ENCODE peak calls at places on chromosome 21, in eight cellular contexts. X is ureter; G is stimulated activated CD4-positive, alpha-beta T cell treated with anti-CD3 and anti-CD28 coated beads, Interleukin-2, amount 100 ng/mL, for 48 hours; H is brain microvascular endothelial cell; A is fibroblast of villous mesenchyme; M is stimulated activated CD8-positive, alpha-beta memory T cell treated with anti-CD3 and anti-CD28 coated beads, Interleukin-2, amount 100 ng/mL, for 48 hours; N is iris pigment epithelial cell; D is MM.1S. Q is an unnamed sample.

GRCh38 chr21:32411366-32412161 is 942 bp upstream of the EVA1C start:
- DNase-seq in X (peak), N (peak), G (peak), H (no peak), D (no peak), A (peak), M (peak), Q (peak)

GRCh38 chr21:43866233-43866632 is 1.2 kb downstream of the AGPAT3 start:
- DNase-seq in A (peak), G (peak), X (no peak), D (peak), H (peak), M (peak), N (peak), Q (no peak)

GRCh38 chr21:22145555-22145954 is 1147.3 kb downstream of the NCAM2 start:
- DNase-seq in M (no peak), N (no peak), G (no peak), X (no peak), H (no peak), A (no peak), D (no peak), Q (peak)

GRCh38 chr21:45872471-45872870 is 109.1 kb upstream of the COL6A1 start:
- DNase-seq in M (no peak), H (no peak), G (no peak), N (no peak), D (no peak), X (no peak), A (no peak), Q (no peak)

GRCh38 chr21:41684381-41685245 is 82.2 kb downstream of the RIPK4 start:
- DNase-seq in X (peak), M (no peak), D (no peak), H (peak), A (peak), G (no peak), N (peak), Q (no peak)

GRCh38 chr21:44958471-44959191 is 18.8 kb downstream of the SLX9 start:
- DNase-seq in G (no peak), D (no peak), H (peak), M (no peak), N (peak), A (peak), X (peak), Q (peak)

GRCh38 chr21:46092026-46092764 is 5.7 kb upstream of the COL6A2 start:
- DNase-seq in G (no peak), N (peak), H (peak), X (peak), D (no peak), A (peak), M (no peak), Q (no peak)

GRCh38 chr21:30552782-30553181 is 8.3 kb downstream of the KRTAP19-7 start:
- DNase-seq in H (no peak), X (no peak), G (no peak), D (no peak), N (no peak), M (no peak), A (no peak), Q (no peak)

GRCh38 chr21:41529769-41530168 is 21.8 kb upstream of the TMPRSS2 start:
- DNase-seq in A (no peak), H (no peak), D (no peak), G (no peak), M (no peak), N (no peak), X (no peak), Q (no peak)

GRCh38 chr21:41614456-41615010 is 106.6 kb upstream of the TMPRSS2 start:
- DNase-seq in A (no peak), G (no peak), X (no peak), N (no peak), M (no peak), D (no peak), H (no peak), Q (no peak)

GRCh38 chr21:44585892-44586291 is 5.5 kb upstream of the KRTAP10-5 start:
- DNase-seq in H (no peak), G (no peak), X (no peak), N (no peak), D (no peak), M (no peak), A (no peak), Q (no peak)

GRCh38 chr21:41895643-41896493 is 16.7 kb upstream of the PRDM15 start:
- DNase-seq in D (no peak), A (peak), H (peak), N (peak), G (no peak), M (peak), X (no peak), Q (peak)

GRCh38 chr21:41772351-41773080 is 5.7 kb upstream of the RIPK4 start:
- DNase-seq in H (no peak), X (no peak), N (no peak), G (no peak), M (no peak), A (no peak), D (no peak), Q (no peak)

GRCh38 chr21:44448651-44449131 is 6.6 kb upstream of the LRRC3 start:
- DNase-seq in G (no peak), N (no peak), H (no peak), A (no peak), D (no peak), X (no peak), M (no peak), Q (no peak)

GRCh38 chr21:41369105-41369914 is 7.5 kb downstream of the MX2 start:
- DNase-seq in M (no peak), X (peak), D (no peak), H (no peak), A (peak), N (no peak), G (peak), Q (no peak)

GRCh38 chr21:46392921-46393320 is 65.8 kb upstream of the DIP2A start:
- DNase-seq in G (no peak), D (no peak), X (no peak), H (peak), M (no peak), N (peak), A (peak), Q (no peak)